ENCODE peak calls at places on chromosomes 12 and 14, in ten cellular contexts. One of them, this sample, is unnamed.

GRCh38 chr12:120628919-120629318 is 11.5 kb upstream of the CABP1 start:
- DNase-seq in CD8-positive, alpha-beta T cell: no peak
- DNase-seq in breast epithelium: no peak
- DNase-seq in heart left ventricle: no peak
- DNase-seq in stomach: peak
- DNase-seq in prostate gland: no peak
- DNase-seq in AG09309: no peak
- DNase-seq in HFFc6: no peak
- DNase-seq in endothelial cell: peak
- DNase-seq in lower lobe of right lung: no peak
- DNase-seq in this sample: peak

GRCh38 chr14:67557118-67557517 is 24.0 kb downstream of the PLEKHH1 start:
- DNase-seq in CD8-positive, alpha-beta T cell: no peak
- DNase-seq in breast epithelium: peak
- DNase-seq in heart left ventricle: no peak
- DNase-seq in stomach: no peak
- DNase-seq in prostate gland: no peak
- DNase-seq in AG09309: no peak
- DNase-seq in HFFc6: no peak
- DNase-seq in endothelial cell: no peak
- DNase-seq in lower lobe of right lung: no peak
- DNase-seq in this sample: peak

GRCh38 chr14:101233861-101234587 is 327.3 kb upstream of the DIO3 start:
- DNase-seq in CD8-positive, alpha-beta T cell: no peak
- DNase-seq in breast epithelium: no peak
- DNase-seq in heart left ventricle: no peak
- DNase-seq in stomach: no peak
- DNase-seq in prostate gland: no peak
- DNase-seq in AG09309: no peak
- DNase-seq in HFFc6: no peak
- DNase-seq in endothelial cell: no peak
- DNase-seq in lower lobe of right lung: no peak
- DNase-seq in this sample: no peak

GRCh38 chr14:51089278-51089677 is 5.6 kb downstream of the TRIM9 start:
- DNase-seq in CD8-positive, alpha-beta T cell: no peak
- DNase-seq in breast epithelium: no peak
- DNase-seq in heart left ventricle: no peak
- DNase-seq in stomach: no peak
- DNase-seq in prostate gland: no peak
- DNase-seq in AG09309: no peak
- DNase-seq in HFFc6: no peak
- DNase-seq in endothelial cell: no peak
- DNase-seq in lower lobe of right lung: no peak
- DNase-seq in this sample: no peak

GRCh38 chr14:61107148-61107641 is 126.2 kb downstream of the SLC38A6 start:
- DNase-seq in CD8-positive, alpha-beta T cell: no peak
- DNase-seq in breast epithelium: peak
- DNase-seq in heart left ventricle: peak
- DNase-seq in stomach: no peak
- DNase-seq in prostate gland: no peak
- DNase-seq in AG09309: no peak
- DNase-seq in HFFc6: peak
- DNase-seq in endothelial cell: no peak
- DNase-seq in lower lobe of right lung: no peak
- DNase-seq in this sample: no peak

GRCh38 chr12:52582971-52583456 is 9.4 kb upstream of the KRT74 start:
- DNase-seq in CD8-positive, alpha-beta T cell: peak
- DNase-seq in breast epithelium: peak
- DNase-seq in heart left ventricle: no peak
- DNase-seq in stomach: peak
- DNase-seq in prostate gland: peak
- DNase-seq in AG09309: no peak
- DNase-seq in HFFc6: peak
- DNase-seq in endothelial cell: peak
- DNase-seq in lower lobe of right lung: no peak
- DNase-seq in this sample: peak

GRCh38 chr14:102907980-102908730 is 14.3 kb upstream of the AMN start:
- DNase-seq in CD8-positive, alpha-beta T cell: no peak
- DNase-seq in breast epithelium: no peak
- DNase-seq in heart left ventricle: peak
- DNase-seq in stomach: no peak
- DNase-seq in prostate gland: no peak
- DNase-seq in AG09309: no peak
- DNase-seq in HFFc6: no peak
- DNase-seq in endothelial cell: no peak
- DNase-seq in lower lobe of right lung: peak
- DNase-seq in this sample: peak

GRCh38 chr14:91649930-91650329 is 82.0 kb downstream of the CATSPERB start:
- DNase-seq in CD8-positive, alpha-beta T cell: no peak
- DNase-seq in breast epithelium: no peak
- DNase-seq in heart left ventricle: no peak
- DNase-seq in stomach: no peak
- DNase-seq in prostate gland: peak
- DNase-seq in AG09309: peak
- DNase-seq in HFFc6: peak
- DNase-seq in endothelial cell: peak
- DNase-seq in lower lobe of right lung: no peak
- DNase-seq in this sample: no peak

GRCh38 chr12:75705749-75706719 is 194.6 kb upstream of the KRR1 start:
- DNase-seq in CD8-positive, alpha-beta T cell: no peak
- DNase-seq in breast epithelium: no peak
- DNase-seq in heart left ventricle: peak
- DNase-seq in stomach: no peak
- DNase-seq in prostate gland: no peak
- DNase-seq in AG09309: peak
- DNase-seq in HFFc6: peak
- DNase-seq in endothelial cell: peak
- DNase-seq in lower lobe of right lung: no peak
- DNase-seq in this sample: no peak

GRCh38 chr12:129080821-129081220 is 227.5 kb downstream of the GLT1D1 start:
- DNase-seq in CD8-positive, alpha-beta T cell: no peak
- DNase-seq in breast epithelium: no peak
- DNase-seq in heart left ventricle: no peak
- DNase-seq in stomach: no peak
- DNase-seq in prostate gland: no peak
- DNase-seq in AG09309: no peak
- DNase-seq in HFFc6: no peak
- DNase-seq in endothelial cell: no peak
- DNase-seq in lower lobe of right lung: no peak
- DNase-seq in this sample: no peak

GRCh38 chr12:124441443-124442190 is 125.8 kb downstream of the NCOR2 start:
- DNase-seq in CD8-positive, alpha-beta T cell: no peak
- DNase-seq in breast epithelium: no peak
- DNase-seq in heart left ventricle: no peak
- DNase-seq in stomach: no peak
- DNase-seq in prostate gland: no peak
- DNase-seq in AG09309: peak
- DNase-seq in HFFc6: peak
- DNase-seq in endothelial cell: no peak
- DNase-seq in lower lobe of right lung: no peak
- DNase-seq in this sample: no peak

GRCh38 chr14:26138764-26139445 is 458.9 kb downstream of the NOVA1 start:
- DNase-seq in CD8-positive, alpha-beta T cell: no peak
- DNase-seq in breast epithelium: no peak
- DNase-seq in heart left ventricle: no peak
- DNase-seq in stomach: no peak
- DNase-seq in prostate gland: no peak
- DNase-seq in AG09309: no peak
- DNase-seq in HFFc6: no peak
- DNase-seq in endothelial cell: no peak
- DNase-seq in lower lobe of right lung: no peak
- DNase-seq in this sample: no peak

GRCh38 chr14:54177009-54177408 is 219.8 kb upstream of the CDKN3 start:
- DNase-seq in CD8-positive, alpha-beta T cell: no peak
- DNase-seq in breast epithelium: no peak
- DNase-seq in heart left ventricle: no peak
- DNase-seq in stomach: no peak
- DNase-seq in prostate gland: no peak
- DNase-seq in AG09309: no peak
- DNase-seq in HFFc6: no peak
- DNase-seq in endothelial cell: no peak
- DNase-seq in lower lobe of right lung: no peak
- DNase-seq in this sample: no peak

GRCh38 chr12:51269174-51270066 is 795 bp downstream of the SMAGP start:
- DNase-seq in CD8-positive, alpha-beta T cell: peak
- DNase-seq in breast epithelium: peak
- DNase-seq in heart left ventricle: peak
- DNase-seq in stomach: peak
- DNase-seq in prostate gland: peak
- DNase-seq in AG09309: no peak
- DNase-seq in HFFc6: no peak
- DNase-seq in endothelial cell: peak
- DNase-seq in lower lobe of right lung: peak
- DNase-seq in this sample: peak

GRCh38 chr14:55536208-55536708 is 43.7 kb upstream of the KTN1 start:
- DNase-seq in CD8-positive, alpha-beta T cell: no peak
- DNase-seq in breast epithelium: no peak
- DNase-seq in heart left ventricle: no peak
- DNase-seq in stomach: no peak
- DNase-seq in prostate gland: no peak
- DNase-seq in AG09309: no peak
- DNase-seq in HFFc6: no peak
- DNase-seq in endothelial cell: no peak
- DNase-seq in lower lobe of right lung: no peak
- DNase-seq in this sample: no peak

GRCh38 chr12:47783024-47783755 is 10.2 kb downstream of the SLC48A1 start:
- DNase-seq in CD8-positive, alpha-beta T cell: no peak
- DNase-seq in breast epithelium: no peak
- DNase-seq in heart left ventricle: peak
- DNase-seq in stomach: no peak
- DNase-seq in prostate gland: no peak
- DNase-seq in AG09309: no peak
- DNase-seq in HFFc6: no peak
- DNase-seq in endothelial cell: no peak
- DNase-seq in lower lobe of right lung: peak
- DNase-seq in this sample: no peak

GRCh38 chr14:42277840-42278239 is 671.2 kb downstream of the LRFN5 start:
- DNase-seq in CD8-positive, alpha-beta T cell: no peak
- DNase-seq in breast epithelium: no peak
- DNase-seq in heart left ventricle: no peak
- DNase-seq in stomach: no peak
- DNase-seq in prostate gland: no peak
- DNase-seq in AG09309: no peak
- DNase-seq in HFFc6: no peak
- DNase-seq in endothelial cell: no peak
- DNase-seq in lower lobe of right lung: no peak
- DNase-seq in this sample: no peak
- TF ChIP-seq CTCF in CD8-positive, alpha-beta T cell: no peak
- TF ChIP-seq CTCF in breast epithelium: no peak
- TF ChIP-seq CTCF in heart left ventricle: no peak
- TF ChIP-seq CTCF in stomach: no peak
- TF ChIP-seq CTCF in prostate gland: no peak
- TF ChIP-seq CTCF in AG09309: no peak
- TF ChIP-seq CTCF in HFFc6: no peak
- TF ChIP-seq CTCF in endothelial cell: no peak
- TF ChIP-seq CTCF in lower lobe of right lung: no peak
- TF ChIP-seq CTCF in this sample: no peak

DNA sequence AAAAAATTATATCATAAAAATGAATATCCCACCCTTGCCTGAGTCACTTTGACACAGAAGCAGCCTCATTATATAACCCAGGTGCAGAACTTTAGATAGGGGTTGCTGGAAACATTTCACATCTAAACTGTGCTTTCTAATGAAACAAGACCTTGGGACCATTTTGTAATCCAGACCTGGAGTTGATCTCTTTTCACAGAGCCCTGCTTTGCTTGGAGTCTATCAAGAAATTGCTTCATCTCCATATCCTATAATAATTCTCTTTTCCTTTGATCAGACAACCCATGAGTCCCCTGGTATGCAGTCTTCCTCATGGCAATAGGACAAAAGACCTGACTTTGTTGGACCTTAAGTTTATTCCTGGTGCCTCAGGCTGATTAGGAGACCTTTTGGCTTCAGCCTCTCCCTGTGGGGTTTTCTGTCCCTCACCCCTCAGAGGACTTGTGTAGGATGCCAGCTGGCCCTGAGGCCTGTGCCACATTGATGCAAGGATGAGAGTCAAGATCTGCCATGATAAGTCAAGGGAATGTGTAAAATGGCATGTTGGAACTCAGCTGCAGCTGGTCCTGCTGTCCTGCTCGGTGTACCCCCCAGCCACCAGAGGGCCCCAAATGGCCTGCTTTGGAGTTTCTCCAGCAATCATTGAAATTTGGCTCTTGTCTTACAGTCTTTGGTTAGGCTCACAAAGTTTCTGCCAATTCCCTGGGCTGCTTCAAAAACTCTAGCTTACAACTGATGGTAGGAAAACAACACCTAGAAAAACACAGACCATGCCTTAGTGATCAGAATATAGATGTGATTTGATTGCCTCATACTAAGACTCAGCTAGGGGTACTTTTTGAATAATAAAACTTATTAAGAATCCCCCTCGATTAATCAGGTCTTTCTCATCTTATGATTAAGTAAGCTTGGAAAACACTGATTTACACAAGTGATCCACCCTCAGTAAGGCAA is 76.6 kb downstream of the HSD17B6 start:
- DNase-seq in CD8-positive, alpha-beta T cell: no peak
- DNase-seq in breast epithelium: no peak
- DNase-seq in heart left ventricle: peak
- DNase-seq in stomach: peak
- DNase-seq in prostate gland: peak
- DNase-seq in AG09309: no peak
- DNase-seq in HFFc6: peak
- DNase-seq in endothelial cell: peak
- DNase-seq in lower lobe of right lung: peak
- DNase-seq in this sample: no peak
- TF ChIP-seq CTCF in CD8-positive, alpha-beta T cell: no peak
- TF ChIP-seq CTCF in breast epithelium: no peak
- TF ChIP-seq CTCF in heart left ventricle: peak
- TF ChIP-seq CTCF in stomach: no peak
- TF ChIP-seq CTCF in prostate gland: no peak
- TF ChIP-seq CTCF in AG09309: peak
- TF ChIP-seq CTCF in HFFc6: peak
- TF ChIP-seq CTCF in endothelial cell: peak
- TF ChIP-seq CTCF in lower lobe of right lung: peak
- TF ChIP-seq CTCF in this sample: peak

GRCh38 chr12:46134852-46135251 is 134.0 kb downstream of the SLC38A1 start:
- DNase-seq in CD8-positive, alpha-beta T cell: no peak
- DNase-seq in breast epithelium: no peak
- DNase-seq in heart left ventricle: no peak
- DNase-seq in stomach: no peak
- DNase-seq in prostate gland: no peak
- DNase-seq in AG09309: no peak
- DNase-seq in HFFc6: no peak
- DNase-seq in endothelial cell: no peak
- DNase-seq in lower lobe of right lung: no peak
- DNase-seq in this sample: no peak
- TF ChIP-seq CTCF in CD8-positive, alpha-beta T cell: no peak
- TF ChIP-seq CTCF in breast epithelium: no peak
- TF ChIP-seq CTCF in heart left ventricle: no peak
- TF ChIP-seq CTCF in stomach: no peak
- TF ChIP-seq CTCF in prostate gland: no peak
- TF ChIP-seq CTCF in AG09309: no peak
- TF ChIP-seq CTCF in HFFc6: no peak
- TF ChIP-seq CTCF in endothelial cell: no peak
- TF ChIP-seq CTCF in lower lobe of right lung: no peak
- TF ChIP-seq CTCF in this sample: no peak

DNA sequence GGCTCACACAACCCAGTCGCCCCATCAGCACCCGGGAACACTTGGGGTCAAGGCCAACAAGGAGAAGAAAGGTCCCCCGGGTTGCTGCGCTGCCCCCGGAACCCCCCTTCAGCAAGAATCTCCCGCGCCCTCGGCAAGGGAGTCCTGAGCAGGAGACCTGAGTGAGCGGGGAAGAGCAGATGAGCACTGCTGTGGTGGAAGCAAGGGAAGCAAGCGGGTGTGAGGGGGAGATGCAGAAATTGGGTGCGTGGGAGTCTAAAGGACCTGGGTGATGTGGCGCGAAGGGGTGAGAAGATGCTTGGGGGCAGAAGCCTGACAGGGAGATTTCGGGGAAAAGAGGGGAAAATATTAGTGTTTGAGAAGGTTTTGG is 105.5 kb upstream of the PRB2 start:
- DNase-seq in CD8-positive, alpha-beta T cell: no peak
- DNase-seq in breast epithelium: no peak
- DNase-seq in heart left ventricle: no peak
- DNase-seq in stomach: no peak
- DNase-seq in prostate gland: no peak
- DNase-seq in AG09309: no peak
- DNase-seq in HFFc6: no peak
- DNase-seq in endothelial cell: no peak
- DNase-seq in lower lobe of right lung: no peak
- DNase-seq in this sample: no peak
- TF ChIP-seq CTCF in CD8-positive, alpha-beta T cell: no peak
- TF ChIP-seq CTCF in breast epithelium: no peak
- TF ChIP-seq CTCF in heart left ventricle: no peak
- TF ChIP-seq CTCF in stomach: no peak
- TF ChIP-seq CTCF in prostate gland: no peak
- TF ChIP-seq CTCF in AG09309: no peak
- TF ChIP-seq CTCF in HFFc6: no peak
- TF ChIP-seq CTCF in endothelial cell: no peak
- TF ChIP-seq CTCF in lower lobe of right lung: no peak
- TF ChIP-seq CTCF in this sample: no peak

This sample was measured in chondrocyte.